ENCODE peak calls at places on chromosome 10, in six cellular contexts. N, H, S, Z, B and Y are unnamed samples.

GRCh38 chr10:71213761-71214440 is 1.5 kb downstream of the UNC5B start:
- DNase-seq in N (no peak), H (peak), S (no peak), Z (peak), B (no peak), Y (no peak)

GRCh38 chr10:122142652-122143237 is 128.4 kb upstream of the BTBD16 start:
- DNase-seq in N (peak), H (no peak), S (peak), Z (no peak), B (no peak), Y (no peak)

GRCh38 chr10:78290131-78290750 is 256.6 kb downstream of the RPS24 start:
- DNase-seq in N (no peak), H (peak), S (no peak), Z (no peak), B (no peak), Y (no peak)

GRCh38 chr10:51706225-51706624 is 6.8 kb upstream of the CSTF2T start:
- DNase-seq in N (peak), H (peak), S (no peak), Z (peak), B (peak), Y (peak)

GRCh38 chr10:352476-353235 is 217.4 kb downstream of the ZMYND11 start:
- DNase-seq in N (no peak), H (no peak), S (no peak), Z (no peak), B (no peak), Y (no peak)

GRCh38 chr10:51955696-51956095 is 256.3 kb upstream of the CSTF2T start:
- DNase-seq in N (no peak), H (no peak), S (no peak), Z (no peak), B (no peak), Y (no peak)

GRCh38 chr10:63553031-63553430 is 31.8 kb downstream of the REEP3 start:
- DNase-seq in N (no peak), H (peak), S (no peak), Z (peak), B (no peak), Y (peak)

GRCh38 chr10:116886772-116887171 is 37.5 kb downstream of the ENO4 start:
- DNase-seq in N (no peak), H (no peak), S (no peak), Z (no peak), B (no peak), Y (no peak)

GRCh38 chr10:16991011-16991410 is 138.6 kb downstream of the CUBN start:
- DNase-seq in N (no peak), H (no peak), S (no peak), Z (no peak), B (no peak), Y (no peak)

GRCh38 chr10:13143761-13144160 is 17.6 kb upstream of the MCM10 start:
- DNase-seq in N (no peak), H (no peak), S (no peak), Z (no peak), B (no peak), Y (no peak)

GRCh38 chr10:46528675-46529615 is 27.5 kb downstream of the GPRIN2 start:
- DNase-seq in N (no peak), H (no peak), S (no peak), Z (no peak), B (no peak), Y (no peak)

GRCh38 chr10:70348228-70348850 is 34.1 kb downstream of the LRRC20 start:
- DNase-seq in N (peak), H (no peak), S (peak), Z (peak), B (no peak), Y (no peak)

GRCh38 chr10:69914373-69915268 is 112.9 kb downstream of the COL13A1 start:
- DNase-seq in N (peak), H (peak), S (peak), Z (peak), B (peak), Y (peak)

GRCh38 chr10:22505923-22506685 is 160.8 kb downstream of the SPAG6 start:
- DNase-seq in N (no peak), H (no peak), S (no peak), Z (no peak), B (no peak), Y (no peak)

GRCh38 chr10:33240931-33241330 is 93.5 kb downstream of the NRP1 start:
- DNase-seq in N (no peak), H (peak), S (no peak), Z (peak), B (no peak), Y (peak)

GRCh38 chr10:4662576-4663161 is 163.3 kb upstream of the AKR1E2 start:
- DNase-seq in N (no peak), H (peak), S (peak), Z (peak), B (no peak), Y (no peak)

GRCh38 chr10:57026307-57026706 is 665.2 kb upstream of the ZWINT start:
- DNase-seq in N (no peak), H (no peak), S (no peak), Z (no peak), B (no peak), Y (no peak)

GRCh38 chr10:110221721-110222261 is 14.4 kb downstream of the MXI1 start:
- DNase-seq in N (peak), H (peak), S (peak), Z (peak), B (peak), Y (peak)

GRCh38 chr10:112025228-112025627 is 158.3 kb downstream of the GPAM start:
- DNase-seq in N (no peak), H (no peak), S (no peak), Z (no peak), B (no peak), Y (no peak)

GRCh38 chr10:112027881-112028280 is 155.7 kb downstream of the GPAM start:
- DNase-seq in N (no peak), H (no peak), S (no peak), Z (no peak), B (no peak), Y (no peak)

GRCh38 chr10:112030431-112030830 is 153.1 kb downstream of the GPAM start:
- DNase-seq in N (no peak), H (no peak), S (no peak), Z (no peak), B (no peak), Y (no peak)

GRCh38 chr10:112024079-112024478 is 159.5 kb downstream of the GPAM start:
- DNase-seq in N (no peak), H (no peak), S (no peak), Z (no peak), B (no peak), Y (no peak)

DNA sequence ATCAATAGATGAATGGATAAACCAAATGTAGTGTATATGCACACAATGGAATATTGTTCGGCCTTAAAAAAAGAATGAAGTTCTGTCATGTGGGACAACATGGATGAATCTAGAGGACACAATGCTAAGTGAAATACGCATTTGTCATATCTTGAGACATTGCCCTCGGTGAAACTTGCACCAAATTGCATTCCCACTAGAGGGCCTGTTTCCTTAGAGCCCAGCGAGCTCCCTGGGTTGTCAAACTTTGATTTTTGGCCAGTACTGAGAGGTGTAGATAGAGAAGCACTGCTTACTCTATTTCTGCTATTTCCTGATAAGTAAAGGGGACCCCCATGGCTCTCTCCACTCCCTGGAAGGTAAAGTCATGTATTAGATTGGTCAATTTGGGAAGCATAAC is 157.1 kb downstream of the GPAM start:
- DNase-seq in N (no peak), H (no peak), S (no peak), Z (no peak), B (no peak), Y (no peak)
- TF ChIP-seq CTCF in N (no peak), H (no peak), S (peak), Z (peak), B (no peak), Y (peak)

GRCh38 chr10:6148251-6148691 is 54.5 kb upstream of the PFKFB3 start:
- DNase-seq in N (no peak), H (peak), S (no peak), Z (no peak), B (no peak), Y (no peak)

GRCh38 chr10:6153845-6154244 is 48.9 kb upstream of the PFKFB3 start:
- DNase-seq in N (no peak), H (no peak), S (no peak), Z (no peak), B (no peak), Y (no peak)

GRCh38 chr10:6148908-6149307 is 53.8 kb upstream of the PFKFB3 start:
- DNase-seq in N (no peak), H (no peak), S (no peak), Z (no peak), B (no peak), Y (no peak)

GRCh38 chr10:6154566-6154965 is 48.2 kb upstream of the PFKFB3 start:
- DNase-seq in N (no peak), H (no peak), S (no peak), Z (no peak), B (no peak), Y (no peak)

DNA sequence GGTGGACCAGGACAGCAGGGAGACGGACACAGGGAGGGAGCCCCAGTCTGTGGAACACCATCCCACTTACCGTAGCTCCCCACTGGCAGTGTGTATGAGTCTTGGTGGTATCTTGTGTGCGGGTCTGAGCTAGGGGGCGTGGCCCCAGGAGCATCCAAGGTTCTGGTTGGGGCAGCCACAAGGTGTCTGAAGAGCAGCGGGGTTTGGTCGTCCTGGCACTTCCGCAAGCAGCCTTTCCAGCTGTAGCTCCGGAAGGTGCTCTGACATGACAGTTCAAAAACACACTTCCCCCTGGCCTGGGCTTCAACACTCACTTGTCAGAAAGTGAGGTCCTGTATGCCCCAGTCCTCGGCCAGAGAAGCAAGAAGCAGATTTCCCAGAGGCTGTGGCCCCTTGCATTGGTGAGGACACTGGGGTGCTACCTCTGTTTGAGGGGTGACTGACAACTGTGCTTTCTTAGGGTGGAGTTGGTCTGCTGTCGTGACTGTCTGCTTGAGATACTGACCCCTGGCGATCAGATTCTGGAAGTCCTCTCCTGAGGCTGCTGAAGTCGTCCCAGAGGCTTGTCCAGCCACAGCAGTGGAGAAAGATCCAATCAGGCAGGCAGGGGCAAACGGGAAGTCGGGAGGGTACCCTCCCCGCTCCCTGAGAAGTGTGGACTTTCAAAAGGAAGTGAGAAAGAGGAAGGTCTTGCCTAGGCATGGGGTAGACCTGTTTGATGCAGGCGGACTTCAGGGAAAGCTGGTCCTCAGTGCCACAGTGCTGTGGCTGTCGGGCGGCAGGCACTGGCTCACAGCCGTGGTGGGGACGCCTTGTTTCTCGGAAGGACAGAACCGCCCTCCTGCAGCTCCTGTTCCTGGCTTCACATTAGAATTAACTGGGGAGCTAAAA is 51.4 kb upstream of the PFKFB3 start:
- DNase-seq in N (peak), H (peak), S (no peak), Z (peak), B (no peak), Y (no peak)
- TF ChIP-seq CTCF in N (peak), H (peak), S (no peak), Z (peak), B (peak), Y (peak)

GRCh38 chr10:48745662-48746245 is 61.1 kb downstream of the WDFY4 start:
- DNase-seq in N (no peak), H (no peak), S (no peak), Z (no peak), B (no peak), Y (no peak)
- TF ChIP-seq CTCF in N (no peak), H (no peak), S (no peak), Z (no peak), B (no peak), Y (no peak)

GRCh38 chr10:130136214-130137076 is at the start of gene GLRX3:
- DNase-seq in N (peak), H (peak), S (peak), Z (peak), B (peak), Y (peak)
- TF ChIP-seq CTCF in N (no peak), H (no peak), S (no peak), Z (no peak), B (no peak), Y (no peak)

GRCh38 chr10:99913831-99914235 is 95.9 kb downstream of the DNMBP start:
- DNase-seq in N (no peak), H (peak), S (no peak), Z (no peak), B (no peak), Y (no peak)
- TF ChIP-seq CTCF in N (no peak), H (no peak), S (no peak), Z (no peak), B (no peak), Y (no peak)

GRCh38 chr10:101495324-101495925 is 92.6 kb downstream of the POLL start:
- DNase-seq in N (no peak), H (no peak), S (no peak), Z (peak), B (no peak), Y (no peak)
- TF ChIP-seq CTCF in N (peak), H (peak), S (peak), Z (peak), B (no peak), Y (peak)

GRCh38 chr10:132638130-132638515 is 100.5 kb downstream of the INPP5A start:
- DNase-seq in N (no peak), H (no peak), S (no peak), Z (no peak), B (no peak), Y (no peak)
- TF ChIP-seq CTCF in N (no peak), H (no peak), S (no peak), Z (no peak), B (no peak), Y (no peak)

GRCh38 chr10:28716748-28717147 is 39.4 kb downstream of the BAMBI start:
- DNase-seq in N (no peak), H (peak), S (no peak), Z (no peak), B (no peak), Y (no peak)

GRCh38 chr10:28721318-28721717 is 44.0 kb downstream of the BAMBI start:
- DNase-seq in N (no peak), H (no peak), S (no peak), Z (no peak), B (no peak), Y (no peak)

GRCh38 chr10:28717659-28718201 is 40.4 kb downstream of the BAMBI start:
- DNase-seq in N (no peak), H (no peak), S (no peak), Z (no peak), B (no peak), Y (no peak)

GRCh38 chr10:28719789-28720436 is 42.6 kb downstream of the BAMBI start:
- DNase-seq in N (no peak), H (peak), S (no peak), Z (peak), B (no peak), Y (no peak)

GRCh38 chr10:28722065-28722803 is 44.9 kb downstream of the BAMBI start:
- DNase-seq in N (peak), H (peak), S (no peak), Z (peak), B (no peak), Y (no peak)
- TF ChIP-seq CTCF in N (no peak), H (no peak), S (no peak), Z (peak), B (no peak), Y (no peak)

GRCh38 chr10:87723500-87723899 is 63.8 kb downstream of the PAPSS2 start:
- DNase-seq in N (no peak), H (no peak), S (no peak), Z (no peak), B (no peak), Y (no peak)
- TF ChIP-seq CTCF in N (no peak), H (no peak), S (no peak), Z (no peak), B (no peak), Y (no peak)

GRCh38 chr10:127720903-127721302 is 16.1 kb upstream of the FOXI2 start:
- DNase-seq in N (no peak), H (no peak), S (no peak), Z (no peak), B (no peak), Y (no peak)

GRCh38 chr10:127715249-127715648 is 21.7 kb upstream of the FOXI2 start:
- DNase-seq in N (no peak), H (no peak), S (no peak), Z (no peak), B (no peak), Y (no peak)

GRCh38 chr10:127720142-127720541 is 16.8 kb upstream of the FOXI2 start:
- DNase-seq in N (no peak), H (no peak), S (no peak), Z (no peak), B (no peak), Y (no peak)

GRCh38 chr10:127715782-127716378 is 21.1 kb upstream of the FOXI2 start:
- DNase-seq in N (no peak), H (peak), S (no peak), Z (peak), B (no peak), Y (no peak)
- TF ChIP-seq CTCF in N (peak), H (no peak), S (peak), Z (no peak), B (no peak), Y (no peak)